ENCODE peak calls at places on chromosomes 5 and 9, in five cellular contexts. P, T, X, U and V are unnamed samples.
A peak's percentile ranks its signal among the peaks of the same experiment; 100 is the strongest.

GRCh38 chr9:27471789-27472585 is 52.1 kb upstream of the IFNK start:
- ATAC-seq in P (no peak), T (peak; percentile 51), X (no peak), U (no peak), V (no peak)

GRCh38 chr5:67409342-67409741 is 212.7 kb upstream of the CD180 start:
- ATAC-seq in P (no peak), T (no peak), X (no peak), U (no peak), V (no peak)

GRCh38 chr9:115442054-115442453 is 324.1 kb upstream of the TNC start:
- ATAC-seq in P (no peak), T (peak; percentile 46), X (no peak), U (peak; percentile 52), V (no peak)

GRCh38 chr5:173329370-173330150 is 1.3 kb upstream of the STC2 start:
- ATAC-seq in P (no peak), T (no peak), X (peak; percentile 32), U (no peak), V (no peak)

GRCh38 chr5:158354958-158355357 is 496.0 kb upstream of the CLINT1 start:
- ATAC-seq in P (no peak), T (no peak), X (peak; percentile 80), U (no peak), V (no peak)

GRCh38 chr5:125668904-125669303 is 754.3 kb upstream of the GRAMD2B start:
- ATAC-seq in P (no peak), T (no peak), X (no peak), U (no peak), V (no peak)

GRCh38 chr5:10555134-10555733 is 8.6 kb upstream of the ANKRD33B start:
- ATAC-seq in P (no peak), T (no peak), X (no peak), U (no peak), V (no peak)

GRCh38 chr9:79617395-79617794 is 45.6 kb downstream of the TLE4 start:
- ATAC-seq in P (no peak), T (peak; percentile 70), X (no peak), U (peak; percentile 55), V (no peak)

GRCh38 chr5:65150599-65150998 is 331.1 kb downstream of the ADAMTS6 start:
- ATAC-seq in P (no peak), T (no peak), X (no peak), U (no peak), V (no peak)

GRCh38 chr5:36462295-36463021 is 143.9 kb upstream of the SLC1A3 start:
- ATAC-seq in P (no peak), T (no peak), X (no peak), U (no peak), V (peak; percentile 16)

GRCh38 chr5:14741721-14742426 is 77.4 kb downstream of the OTULIN start:
- ATAC-seq in P (no peak), T (no peak), X (peak; percentile 56), U (no peak), V (no peak)

GRCh38 chr5:107580902-107581823 is 89.6 kb downstream of the EFNA5 start:
- ATAC-seq in P (no peak), T (peak; percentile 75), X (no peak), U (no peak), V (no peak)

GRCh38 chr5:124527220-124527991 is 219.0 kb downstream of the ZNF608 start:
- ATAC-seq in P (no peak), T (peak; percentile 46), X (no peak), U (peak; percentile 72), V (peak; percentile 51)

GRCh38 chr5:32777733-32778132 is 66.6 kb downstream of the NPR3 start:
- ATAC-seq in P (no peak), T (no peak), X (no peak), U (no peak), V (no peak)

GRCh38 chr5:96928931-96929708 is 6.8 kb upstream of the LNPEP start:
- ATAC-seq in P (no peak), T (no peak), X (no peak), U (no peak), V (no peak)

GRCh38 chr5:32405502-32405901 is 39.0 kb downstream of the ZFR start:
- ATAC-seq in P (no peak), T (no peak), X (no peak), U (no peak), V (no peak)

GRCh38 chr5:119344231-119344630 is 11.6 kb upstream of the TNFAIP8 start:
- ATAC-seq in P (no peak), T (no peak), X (no peak), U (no peak), V (no peak)

GRCh38 chr9:107389617-107390071 is 99.9 kb downstream of the KLF4 start:
- ATAC-seq in P (peak; percentile 87), T (peak; percentile 90), X (no peak), U (peak; percentile 79), V (no peak)

GRCh38 chr9:122936464-122936863 is 4.4 kb upstream of the RABGAP1 start:
- ATAC-seq in P (no peak), T (no peak), X (no peak), U (no peak), V (no peak)

GRCh38 chr9:114512337-114512874 is 7.1 kb upstream of the WHRN start:
- ATAC-seq in P (no peak), T (no peak), X (no peak), U (no peak), V (no peak)

GRCh38 chr5:154295551-154295950 is 105.0 kb downstream of the GALNT10 start:
- ATAC-seq in P (no peak), T (no peak), X (no peak), U (no peak), V (no peak)

GRCh38 chr9:90985631-90986030 is 184.0 kb downstream of the SYK start:
- ATAC-seq in P (no peak), T (no peak), X (no peak), U (no peak), V (no peak)

GRCh38 chr5:14757853-14758252 is 93.3 kb downstream of the OTULIN start:
- ATAC-seq in P (no peak), T (no peak), X (no peak), U (no peak), V (no peak)

GRCh38 chr5:87390075-87390474 is 22.7 kb downstream of the CCNH start:
- ATAC-seq in P (no peak), T (no peak), X (no peak), U (no peak), V (no peak)

GRCh38 chr9:122159026-122159924 is at the start of the genes MORN5 and NDUFA8:
- ATAC-seq in P (peak; percentile 97), T (peak; percentile 98), X (peak; percentile 97), U (peak; percentile 99), V (peak; percentile 98)

GRCh38 chr5:16759147-16759800 is 142.5 kb upstream of the RETREG1 start:
- ATAC-seq in P (no peak), T (no peak), X (peak; percentile 60), U (no peak), V (no peak)

GRCh38 chr5:141848771-141849370 is 29.3 kb downstream of the PCDH1 start:
- ATAC-seq in P (peak; percentile 79), T (peak; percentile 18), X (peak; percentile 17), U (peak; percentile 14), V (peak; percentile 2)

GRCh38 chr5:169768416-169768815 is 131.3 kb downstream of the DOCK2 start:
- ATAC-seq in P (no peak), T (no peak), X (no peak), U (no peak), V (no peak)

GRCh38 chr5:41921874-41922273 is 3.2 kb upstream of the FBXO4 start:
- ATAC-seq in P (no peak), T (no peak), X (no peak), U (no peak), V (no peak)

GRCh38 chr9:137789295-137789895 is 88.2 kb upstream of the CACNA1B start:
- ATAC-seq in P (no peak), T (no peak), X (no peak), U (no peak), V (no peak)

GRCh38 chr5:103499236-103499635 is 63.4 kb downstream of the NUDT12 start:
- ATAC-seq in P (no peak), T (no peak), X (no peak), U (no peak), V (no peak)